ENCODE peak calls at places on chromosome 16, in five cellular contexts. B is mesothelial cell of epicardium, J is Peyer's patch, K is endothelial cell, D is tibial artery. A is an unnamed sample.

GRCh38 chr16:53545433-53545832 is 42.4 kb upstream of the AKTIP start:
- DNase-seq in B (no peak), J (peak), K (peak), D (no peak), A (no peak)

GRCh38 chr16:30006659-30007377 is 4.0 kb downstream of the DOC2A start:
- DNase-seq in B (no peak), J (no peak), K (no peak), D (no peak), A (no peak)

GRCh38 chr16:3797473-3797872 is 80.1 kb upstream of the TRAP1 start:
- DNase-seq in B (no peak), J (no peak), K (no peak), D (no peak), A (no peak)

GRCh38 chr16:3065069-3065741 is at the start of gene IL32:
- DNase-seq in B (no peak), J (peak), K (no peak), D (peak), A (no peak)

GRCh38 chr16:66093217-66093616 is 273.3 kb upstream of the CDH5 start:
- DNase-seq in B (no peak), J (no peak), K (no peak), D (no peak), A (no peak)

GRCh38 chr16:12089492-12090161 is 113.1 kb downstream of the SNX29 start:
- DNase-seq in B (no peak), J (peak), K (peak), D (peak), A (no peak)

GRCh38 chr16:11742041-11742535 is 569 bp downstream of the TXNDC11 start:
- DNase-seq in B (no peak), J (peak), K (peak), D (peak), A (peak)

GRCh38 chr16:71311553-71312158 is 22.5 kb upstream of the CMTR2 start:
- DNase-seq in B (no peak), J (peak), K (peak), D (no peak), A (peak)

GRCh38 chr16:35533683-35534082 is 2074.3 kb downstream of the TP53TG3F start:
- DNase-seq in B (no peak), J (no peak), K (no peak), D (no peak), A (no peak)

GRCh38 chr16:70688266-70688742 is 2.5 kb upstream of the MTSS2 start:
- DNase-seq in B (no peak), J (no peak), K (no peak), D (peak), A (no peak)

GRCh38 chr16:24993722-24994686 is 21.2 kb downstream of the ARHGAP17 start:
- DNase-seq in B (no peak), J (peak), K (no peak), D (no peak), A (no peak)

GRCh38 chr16:3115011-3115410 is 2.6 kb downstream of the ZNF205 start:
- DNase-seq in B (no peak), J (no peak), K (no peak), D (no peak), A (no peak)

GRCh38 chr16:84396537-84397008 is 28.2 kb downstream of the ATP2C2 start:
- DNase-seq in B (no peak), J (no peak), K (no peak), D (no peak), A (no peak)

GRCh38 chr16:11916524-11917285 is 949 bp upstream of the GSPT1 start:
- DNase-seq in B (no peak), J (peak), K (no peak), D (no peak), A (no peak)

GRCh38 chr16:25950586-25951201 is 258.9 kb downstream of the HS3ST4 start:
- DNase-seq in B (no peak), J (no peak), K (no peak), D (no peak), A (no peak)

GRCh38 chr16:25692734-25693508 is 1.2 kb downstream of the HS3ST4 start:
- DNase-seq in B (peak), J (no peak), K (peak), D (no peak), A (peak)

GRCh38 chr16:48201515-48202201 is 42.4 kb upstream of the LONP2 start:
- DNase-seq in B (no peak), J (no peak), K (no peak), D (peak), A (no peak)

GRCh38 chr16:4273858-4274291 is 1.1 kb upstream of the TFAP4 start:
- DNase-seq in B (no peak), J (peak), K (peak), D (peak), A (peak)

GRCh38 chr16:71297252-71297651 is 8.1 kb upstream of the CMTR2 start:
- DNase-seq in B (no peak), J (no peak), K (no peak), D (no peak), A (no peak)

GRCh38 chr16:76386784-76387183 is 109.6 kb downstream of the CNTNAP4 start:
- DNase-seq in B (no peak), J (no peak), K (no peak), D (no peak), A (no peak)

GRCh38 chr16:24670623-24671454 is 58.6 kb upstream of the TNRC6A start:
- DNase-seq in B (peak), J (no peak), K (no peak), D (peak), A (peak)

GRCh38 chr16:51577621-51578303 is 426.7 kb upstream of the SALL1 start:
- DNase-seq in B (no peak), J (no peak), K (no peak), D (no peak), A (no peak)

GRCh38 chr16:89922884-89923639 is at the start of gene TUBB3:
- DNase-seq in B (peak), J (no peak), K (peak), D (no peak), A (peak)

GRCh38 chr16:70490261-70490660 is 33.1 kb downstream of the COG4 start:
- DNase-seq in B (no peak), J (no peak), K (no peak), D (no peak), A (no peak)

GRCh38 chr16:50570808-50571598 is 22.8 kb downstream of the NKD1 start:
- DNase-seq in B (no peak), J (no peak), K (no peak), D (no peak), A (no peak)

GRCh38 chr16:12898556-12898955 is 2.8 kb upstream of the SHISA9 start:
- DNase-seq in B (no peak), J (no peak), K (no peak), D (no peak), A (no peak)

GRCh38 chr16:47666434-47666833 is 205.3 kb downstream of the PHKB start:
- DNase-seq in B (no peak), J (no peak), K (no peak), D (no peak), A (no peak)

GRCh38 chr16:79047337-79047736 is 553.2 kb downstream of the MAF start:
- DNase-seq in B (no peak), J (no peak), K (no peak), D (no peak), A (no peak)
- TF ChIP-seq CTCF in B (peak), J (peak), K (peak), D (no peak), A (peak)

GRCh38 chr16:22843122-22843521 is 29.2 kb downstream of the HS3ST2 start:
- DNase-seq in B (no peak), J (no peak), K (no peak), D (no peak), A (no peak)
- TF ChIP-seq CTCF in B (no peak), J (no peak), K (no peak), D (no peak), A (no peak)

GRCh38 chr16:15739940-15740339 is 89.9 kb downstream of the NDE1 start:
- DNase-seq in B (no peak), J (no peak), K (no peak), D (no peak), A (no peak)
- TF ChIP-seq CTCF in B (no peak), J (no peak), K (no peak), D (no peak), A (no peak)

GRCh38 chr16:79185681-79186080 is 414.9 kb downstream of the MAF start:
- DNase-seq in B (no peak), J (no peak), K (no peak), D (no peak), A (no peak)
- TF ChIP-seq CTCF in B (no peak), J (no peak), K (no peak), D (no peak), A (no peak)

DNA sequence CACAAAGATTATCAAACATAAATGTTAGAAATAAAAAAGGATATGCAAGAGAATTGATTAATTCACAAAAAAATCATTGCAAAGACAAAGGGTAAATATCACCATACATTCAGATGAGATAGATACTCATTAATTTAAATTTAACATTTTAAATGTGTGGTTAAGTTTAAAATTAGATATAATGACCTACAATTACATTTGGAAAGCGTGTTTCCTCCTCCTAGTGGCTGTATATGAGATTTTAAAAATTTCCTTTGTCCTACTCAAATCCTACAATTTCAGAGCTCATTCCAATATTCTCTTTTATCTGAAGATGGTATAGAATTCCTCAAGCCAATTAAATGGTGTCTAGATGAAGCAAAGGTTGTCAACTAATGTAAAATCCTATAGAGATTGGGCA is 169.2 kb upstream of the CDH8 start:
- DNase-seq in B (no peak), J (no peak), K (no peak), D (no peak), A (no peak)
- TF ChIP-seq CTCF in B (peak), J (no peak), K (peak), D (no peak), A (peak)

GRCh38 chr16:74999683-75000480 is 1.1 kb downstream of the ZNRF1 start:
- DNase-seq in B (peak), J (peak), K (peak), D (peak), A (peak)
- TF ChIP-seq CTCF in B (no peak), J (no peak), K (no peak), D (no peak), A (no peak)

GRCh38 chr16:88655733-88656281 is 5.0 kb upstream of the CYBA start:
- DNase-seq in B (no peak), J (no peak), K (no peak), D (no peak), A (no peak)
- TF ChIP-seq CTCF in B (no peak), J (no peak), K (no peak), D (no peak), A (no peak)

GRCh38 chr16:80743772-80744171 is 60.6 kb downstream of the CDYL2 start:
- DNase-seq in B (no peak), J (no peak), K (no peak), D (no peak), A (no peak)
- TF ChIP-seq CTCF in B (no peak), J (no peak), K (no peak), D (no peak), A (no peak)

DNA sequence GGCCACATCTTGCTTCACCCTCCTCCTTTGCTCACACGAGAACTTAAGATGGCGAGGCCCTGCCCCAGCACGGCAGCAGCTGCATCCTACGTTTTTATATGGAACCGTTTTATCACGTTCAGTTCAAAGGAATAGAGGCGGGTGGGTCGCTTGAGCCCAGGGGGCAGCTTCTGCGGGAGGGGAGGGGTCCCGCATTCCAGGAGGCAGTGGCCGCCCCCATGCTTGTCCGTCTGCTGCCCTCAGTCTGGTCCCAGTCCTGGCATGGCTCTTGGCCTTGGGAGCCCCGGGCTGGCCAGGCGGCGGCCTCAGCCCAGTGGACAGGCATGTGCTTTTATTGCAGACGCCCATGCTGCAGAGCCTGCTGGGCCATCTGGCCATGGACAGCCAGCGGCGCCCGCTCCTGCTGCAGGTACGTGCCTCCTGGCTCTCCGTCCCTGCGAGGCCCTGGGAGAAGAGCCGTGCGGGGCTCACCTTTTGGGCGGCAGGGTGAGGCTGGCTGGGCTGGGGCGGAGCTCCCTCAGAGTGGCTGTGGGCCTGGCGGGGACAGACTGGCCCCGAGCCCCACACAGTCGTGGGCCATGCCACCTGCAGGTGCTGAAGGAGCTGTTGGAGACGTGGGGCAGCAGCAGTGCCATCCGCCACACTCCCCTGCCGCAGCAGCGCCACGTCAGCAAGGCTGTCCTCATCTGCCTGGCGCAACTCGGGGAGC is 6.8 kb downstream of the TELO2 start:
- DNase-seq in B (no peak), J (no peak), K (no peak), D (no peak), A (no peak)
- TF ChIP-seq CTCF in B (no peak), J (no peak), K (no peak), D (no peak), A (no peak)

GRCh38 chr16:58336332-58337089 is 41.7 kb upstream of the PRSS54 start:
- DNase-seq in B (peak), J (peak), K (peak), D (peak), A (peak)

GRCh38 chr16:58333937-58334336 is 39.1 kb upstream of the PRSS54 start:
- DNase-seq in B (no peak), J (no peak), K (no peak), D (no peak), A (no peak)

GRCh38 chr16:58337090-58337444 is 42.2 kb upstream of the PRSS54 start:
- DNase-seq in B (no peak), J (no peak), K (no peak), D (no peak), A (no peak)

GRCh38 chr16:58338205-58338604 is 43.4 kb upstream of the PRSS54 start:
- DNase-seq in B (no peak), J (no peak), K (no peak), D (no peak), A (no peak)

GRCh38 chr16:58339452-58339938 is 44.7 kb upstream of the PRSS54 start:
- DNase-seq in B (no peak), J (no peak), K (peak), D (no peak), A (no peak)
- TF ChIP-seq CTCF in B (no peak), J (no peak), K (peak), D (no peak), A (peak)